ENCODE peak calls at places on chromosomes 12 and 14, in eight cellular contexts. One of them, this sample, is unnamed.

GRCh38 chr14:69312608-69313007 is 52.6 kb downstream of the GALNT16 start:
- DNase-seq in prostate gland: peak
- DNase-seq in heart left ventricle: no peak
- DNase-seq in transverse colon: no peak
- DNase-seq in adrenal gland: no peak
- DNase-seq in right lobe of liver: no peak
- DNase-seq in body of pancreas: no peak
- DNase-seq in esophagus squamous epithelium: no peak
- DNase-seq in this sample: no peak

GRCh38 chr12:47216150-47216677 is 136.5 kb upstream of the AMIGO2 start:
- DNase-seq in prostate gland: no peak
- DNase-seq in heart left ventricle: no peak
- DNase-seq in transverse colon: peak
- DNase-seq in adrenal gland: peak
- DNase-seq in right lobe of liver: peak
- DNase-seq in body of pancreas: peak
- DNase-seq in esophagus squamous epithelium: no peak
- DNase-seq in this sample: no peak

GRCh38 chr14:79186523-79186922 is 1016.4 kb downstream of the NRXN3 start:
- DNase-seq in prostate gland: no peak
- DNase-seq in heart left ventricle: no peak
- DNase-seq in transverse colon: no peak
- DNase-seq in adrenal gland: no peak
- DNase-seq in right lobe of liver: no peak
- DNase-seq in body of pancreas: no peak
- DNase-seq in esophagus squamous epithelium: no peak
- DNase-seq in this sample: no peak

GRCh38 chr14:62015945-62016344 is 253.7 kb downstream of the SNAPC1 start:
- DNase-seq in prostate gland: no peak
- DNase-seq in heart left ventricle: no peak
- DNase-seq in transverse colon: no peak
- DNase-seq in adrenal gland: no peak
- DNase-seq in right lobe of liver: no peak
- DNase-seq in body of pancreas: no peak
- DNase-seq in esophagus squamous epithelium: no peak
- DNase-seq in this sample: no peak

GRCh38 chr14:22508150-22508457 is 80.9 kb downstream of the DAD1 start:
- DNase-seq in prostate gland: no peak
- DNase-seq in heart left ventricle: no peak
- DNase-seq in transverse colon: no peak
- DNase-seq in adrenal gland: no peak
- DNase-seq in right lobe of liver: no peak
- DNase-seq in body of pancreas: no peak
- DNase-seq in esophagus squamous epithelium: no peak
- DNase-seq in this sample: no peak

GRCh38 chr12:47881826-47882427 is 22.9 kb downstream of the VDR start:
- DNase-seq in prostate gland: no peak
- DNase-seq in heart left ventricle: no peak
- DNase-seq in transverse colon: no peak
- DNase-seq in adrenal gland: peak
- DNase-seq in right lobe of liver: no peak
- DNase-seq in body of pancreas: peak
- DNase-seq in esophagus squamous epithelium: no peak
- DNase-seq in this sample: no peak

GRCh38 chr14:50806241-50806933 is 24.6 kb downstream of the NIN start:
- DNase-seq in prostate gland: no peak
- DNase-seq in heart left ventricle: no peak
- DNase-seq in transverse colon: no peak
- DNase-seq in adrenal gland: no peak
- DNase-seq in right lobe of liver: no peak
- DNase-seq in body of pancreas: no peak
- DNase-seq in esophagus squamous epithelium: no peak
- DNase-seq in this sample: no peak

GRCh38 chr12:15644700-15645099 is 144.5 kb downstream of the EPS8 start:
- DNase-seq in prostate gland: no peak
- DNase-seq in heart left ventricle: no peak
- DNase-seq in transverse colon: no peak
- DNase-seq in adrenal gland: no peak
- DNase-seq in right lobe of liver: no peak
- DNase-seq in body of pancreas: no peak
- DNase-seq in esophagus squamous epithelium: no peak
- DNase-seq in this sample: no peak

GRCh38 chr12:112381421-112381897 is 772 bp downstream of the HECTD4 start:
- DNase-seq in prostate gland: peak
- DNase-seq in heart left ventricle: no peak
- DNase-seq in transverse colon: peak
- DNase-seq in adrenal gland: no peak
- DNase-seq in right lobe of liver: no peak
- DNase-seq in body of pancreas: peak
- DNase-seq in esophagus squamous epithelium: no peak
- DNase-seq in this sample: no peak

GRCh38 chr12:95173392-95174251 is 43.6 kb downstream of the FGD6 start:
- DNase-seq in prostate gland: peak
- DNase-seq in heart left ventricle: peak
- DNase-seq in transverse colon: peak
- DNase-seq in adrenal gland: peak
- DNase-seq in right lobe of liver: peak
- DNase-seq in body of pancreas: peak
- DNase-seq in esophagus squamous epithelium: no peak
- DNase-seq in this sample: peak

GRCh38 chr14:52265248-52265647 is 2.2 kb upstream of the PTGDR start:
- DNase-seq in prostate gland: no peak
- DNase-seq in heart left ventricle: no peak
- DNase-seq in transverse colon: no peak
- DNase-seq in adrenal gland: no peak
- DNase-seq in right lobe of liver: no peak
- DNase-seq in body of pancreas: no peak
- DNase-seq in esophagus squamous epithelium: no peak
- DNase-seq in this sample: no peak

GRCh38 chr12:85504624-85505023 is 224.6 kb downstream of the ALX1 start:
- DNase-seq in prostate gland: no peak
- DNase-seq in heart left ventricle: no peak
- DNase-seq in transverse colon: no peak
- DNase-seq in adrenal gland: no peak
- DNase-seq in right lobe of liver: no peak
- DNase-seq in body of pancreas: no peak
- DNase-seq in esophagus squamous epithelium: no peak
- DNase-seq in this sample: no peak

GRCh38 chr12:6450091-6450868 is 1.6 kb upstream of the TAPBPL start:
- DNase-seq in prostate gland: no peak
- DNase-seq in heart left ventricle: no peak
- DNase-seq in transverse colon: no peak
- DNase-seq in adrenal gland: peak
- DNase-seq in right lobe of liver: no peak
- DNase-seq in body of pancreas: no peak
- DNase-seq in esophagus squamous epithelium: no peak
- DNase-seq in this sample: no peak

GRCh38 chr14:90999299-90999698 is 61.1 kb downstream of the RPS6KA5 start:
- DNase-seq in prostate gland: no peak
- DNase-seq in heart left ventricle: no peak
- DNase-seq in transverse colon: no peak
- DNase-seq in adrenal gland: no peak
- DNase-seq in right lobe of liver: no peak
- DNase-seq in body of pancreas: no peak
- DNase-seq in esophagus squamous epithelium: no peak
- DNase-seq in this sample: no peak

GRCh38 chr12:50192908-50193307 is 25.7 kb upstream of the CERS5 start:
- DNase-seq in prostate gland: no peak
- DNase-seq in heart left ventricle: no peak
- DNase-seq in transverse colon: no peak
- DNase-seq in adrenal gland: no peak
- DNase-seq in right lobe of liver: no peak
- DNase-seq in body of pancreas: no peak
- DNase-seq in esophagus squamous epithelium: no peak
- DNase-seq in this sample: no peak

GRCh38 chr14:88553886-88554457 is 835 bp downstream of the PTPN21 start:
- DNase-seq in prostate gland: peak
- DNase-seq in heart left ventricle: no peak
- DNase-seq in transverse colon: no peak
- DNase-seq in adrenal gland: no peak
- DNase-seq in right lobe of liver: no peak
- DNase-seq in body of pancreas: peak
- DNase-seq in esophagus squamous epithelium: no peak
- DNase-seq in this sample: peak

GRCh38 chr14:101408077-101408831 is 153.0 kb upstream of the DIO3 start:
- DNase-seq in prostate gland: no peak
- DNase-seq in heart left ventricle: no peak
- DNase-seq in transverse colon: no peak
- DNase-seq in adrenal gland: no peak
- DNase-seq in right lobe of liver: no peak
- DNase-seq in body of pancreas: no peak
- DNase-seq in esophagus squamous epithelium: no peak
- DNase-seq in this sample: no peak

DNA sequence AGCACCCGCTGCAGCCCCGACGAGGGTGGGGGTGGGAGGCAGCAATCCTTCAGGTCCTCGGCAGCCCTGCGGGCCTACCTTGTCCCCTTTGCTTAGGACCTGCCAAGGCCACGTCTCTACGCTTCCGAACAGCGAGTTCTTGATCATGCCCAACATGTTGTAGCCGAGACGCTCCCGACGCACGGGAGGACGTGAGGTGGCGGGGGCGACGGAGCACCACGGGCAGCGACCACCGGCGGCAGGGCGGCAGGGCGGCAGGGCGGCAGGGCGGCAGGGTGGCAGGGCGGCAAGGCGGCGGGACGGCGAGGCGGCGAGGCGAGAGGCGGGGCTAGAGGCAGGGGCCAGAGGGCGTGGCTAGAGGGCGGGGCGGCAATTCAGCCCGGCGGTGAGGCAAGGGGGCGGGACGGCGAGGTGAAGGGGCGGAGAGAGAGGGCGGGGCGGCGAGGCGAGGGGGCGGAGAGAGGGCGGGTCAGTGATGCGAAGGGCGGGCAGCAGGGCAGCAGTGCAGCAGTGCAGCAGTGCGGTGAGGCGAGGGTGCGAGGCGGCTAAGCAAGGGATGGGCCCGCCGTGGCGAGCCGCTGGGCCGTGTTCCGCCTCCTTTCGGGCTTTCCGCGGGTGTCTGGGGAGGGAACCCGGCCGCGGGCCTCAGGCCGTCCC is at the start of gene HEBP1:
- DNase-seq in prostate gland: peak
- DNase-seq in heart left ventricle: peak
- DNase-seq in transverse colon: peak
- DNase-seq in adrenal gland: peak
- DNase-seq in right lobe of liver: peak
- DNase-seq in body of pancreas: peak
- DNase-seq in esophagus squamous epithelium: peak
- DNase-seq in this sample: peak
- TF ChIP-seq POLR2A in prostate gland: peak
- TF ChIP-seq POLR2A in heart left ventricle: peak
- TF ChIP-seq POLR2A in transverse colon: peak
- TF ChIP-seq POLR2A in adrenal gland: peak
- TF ChIP-seq POLR2A in right lobe of liver: peak
- TF ChIP-seq POLR2A in body of pancreas: peak
- TF ChIP-seq POLR2A in esophagus squamous epithelium: no peak
- TF ChIP-seq POLR2A in this sample: peak

GRCh38 chr14:53953002-53953827 is 3.4 kb downstream of the BMP4 start:
- DNase-seq in prostate gland: peak
- DNase-seq in heart left ventricle: peak
- DNase-seq in transverse colon: peak
- DNase-seq in adrenal gland: peak
- DNase-seq in right lobe of liver: peak
- DNase-seq in body of pancreas: peak
- DNase-seq in esophagus squamous epithelium: no peak
- DNase-seq in this sample: peak
- H3K27ac ChIP-seq in prostate gland: peak
- H3K27ac ChIP-seq in heart left ventricle: peak
- H3K27ac ChIP-seq in transverse colon: peak
- H3K27ac ChIP-seq in adrenal gland: peak
- H3K27ac ChIP-seq in right lobe of liver: peak
- H3K27ac ChIP-seq in body of pancreas: peak
- H3K27ac ChIP-seq in esophagus squamous epithelium: peak
- H3K27ac ChIP-seq in this sample: peak

GRCh38 chr12:132765366-132765765 is 3.7 kb upstream of the ANKLE2 start:
- DNase-seq in prostate gland: no peak
- DNase-seq in heart left ventricle: no peak
- DNase-seq in transverse colon: no peak
- DNase-seq in adrenal gland: no peak
- DNase-seq in right lobe of liver: no peak
- DNase-seq in body of pancreas: no peak
- DNase-seq in esophagus squamous epithelium: no peak
- DNase-seq in this sample: no peak

GRCh38 chr12:132764231-132764630 is 2.6 kb upstream of the ANKLE2 start:
- DNase-seq in prostate gland: no peak
- DNase-seq in heart left ventricle: no peak
- DNase-seq in transverse colon: no peak
- DNase-seq in adrenal gland: no peak
- DNase-seq in right lobe of liver: no peak
- DNase-seq in body of pancreas: no peak
- DNase-seq in esophagus squamous epithelium: no peak
- DNase-seq in this sample: no peak

GRCh38 chr12:132761911-132762583 is 415 bp upstream of the ANKLE2 start:
- DNase-seq in prostate gland: peak
- DNase-seq in heart left ventricle: peak
- DNase-seq in transverse colon: peak
- DNase-seq in adrenal gland: peak
- DNase-seq in right lobe of liver: peak
- DNase-seq in body of pancreas: peak
- DNase-seq in esophagus squamous epithelium: no peak
- DNase-seq in this sample: peak

GRCh38 chr12:132771126-132771838 is 9.7 kb upstream of the ANKLE2 start:
- DNase-seq in prostate gland: no peak
- DNase-seq in heart left ventricle: no peak
- DNase-seq in transverse colon: peak
- DNase-seq in adrenal gland: no peak
- DNase-seq in right lobe of liver: no peak
- DNase-seq in body of pancreas: no peak
- DNase-seq in esophagus squamous epithelium: no peak
- DNase-seq in this sample: no peak

DNA sequence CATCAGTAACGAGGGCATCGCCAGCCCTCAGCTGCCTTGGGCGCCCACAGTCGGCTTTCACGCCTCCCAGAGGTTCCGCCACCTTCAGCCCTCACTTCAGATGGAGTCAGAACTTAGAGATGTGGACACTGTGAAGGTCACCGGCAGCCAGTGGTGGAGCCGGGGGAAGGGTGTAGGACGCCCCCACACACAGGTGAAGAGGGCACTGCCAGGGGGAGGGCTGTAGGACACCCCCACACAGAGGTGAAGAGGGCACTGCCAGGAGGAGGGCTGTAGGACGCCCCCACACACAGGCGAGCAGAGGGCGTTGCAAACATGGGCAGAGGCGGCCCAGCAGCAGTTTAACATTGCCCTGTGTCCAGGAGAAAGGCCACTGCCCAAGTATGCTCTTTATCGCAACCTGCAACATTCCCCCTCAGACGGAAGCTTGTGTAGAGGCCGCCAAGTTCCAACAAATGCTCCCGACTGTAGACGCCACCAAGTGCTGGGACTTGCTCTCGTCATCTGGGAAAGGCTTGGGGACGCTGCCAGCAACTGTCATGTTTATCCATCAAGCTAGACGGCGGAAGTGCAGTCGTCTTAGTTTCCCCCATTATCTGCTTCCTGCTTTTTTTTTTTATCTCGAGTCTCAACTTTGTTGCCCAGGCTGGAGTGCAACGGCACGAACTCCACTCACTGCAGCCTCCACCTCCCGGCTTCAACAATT is 4.9 kb upstream of the ANKLE2 start:
- DNase-seq in prostate gland: no peak
- DNase-seq in heart left ventricle: peak
- DNase-seq in transverse colon: peak
- DNase-seq in adrenal gland: peak
- DNase-seq in right lobe of liver: peak
- DNase-seq in body of pancreas: peak
- DNase-seq in esophagus squamous epithelium: no peak
- DNase-seq in this sample: peak
- TF ChIP-seq POLR2A in prostate gland: no peak
- TF ChIP-seq POLR2A in heart left ventricle: no peak
- TF ChIP-seq POLR2A in transverse colon: no peak
- TF ChIP-seq POLR2A in adrenal gland: no peak
- TF ChIP-seq POLR2A in right lobe of liver: no peak
- TF ChIP-seq POLR2A in body of pancreas: no peak
- TF ChIP-seq POLR2A in esophagus squamous epithelium: no peak
- TF ChIP-seq POLR2A in this sample: no peak

GRCh38 chr12:12835378-12836145 is 22.4 kb downstream of the DDX47 start:
- DNase-seq in prostate gland: peak
- DNase-seq in heart left ventricle: no peak
- DNase-seq in transverse colon: no peak
- DNase-seq in adrenal gland: no peak
- DNase-seq in right lobe of liver: no peak
- DNase-seq in body of pancreas: no peak
- DNase-seq in esophagus squamous epithelium: no peak
- DNase-seq in this sample: no peak
- H3K27ac ChIP-seq in prostate gland: no peak
- H3K27ac ChIP-seq in heart left ventricle: no peak
- H3K27ac ChIP-seq in transverse colon: peak
- H3K27ac ChIP-seq in adrenal gland: no peak
- H3K27ac ChIP-seq in right lobe of liver: no peak
- H3K27ac ChIP-seq in body of pancreas: no peak
- H3K27ac ChIP-seq in esophagus squamous epithelium: peak
- H3K27ac ChIP-seq in this sample: no peak

This sample was measured in testis.